ENCODE peak calls at places on chromosome 16, in four cellular contexts. L is CD4-positive, alpha-beta T cell; Y is lower lobe of right lung; K is stomach. M is an unnamed sample.

GRCh38 chr16:71584543-71585317 is 7.8 kb upstream of the TAT start:
- DNase-seq in Y (no peak), L (no peak), K (no peak), M (no peak)

GRCh38 chr16:29141586-29142324 is 156.9 kb downstream of the LAT start:
- DNase-seq in L (no peak), Y (peak), K (no peak), M (no peak)

GRCh38 chr16:58755989-58756649 is 22.0 kb upstream of the GOT2 start:
- DNase-seq in L (peak), K (peak), Y (peak), M (no peak)

GRCh38 chr16:75248536-75249380 is 2.7 kb downstream of the BCAR1 start:
- DNase-seq in Y (no peak), L (no peak), K (no peak), M (no peak)

GRCh38 chr16:4968879-4969278 is 10.7 kb downstream of the SEC14L5 start:
- DNase-seq in Y (peak), K (no peak), L (no peak), M (no peak)

GRCh38 chr16:77450790-77451487 is 16.1 kb upstream of the ADAMTS18 start:
- DNase-seq in Y (no peak), L (no peak), K (no peak), M (no peak)

GRCh38 chr16:728131-728889 is 1.4 kb downstream of the HAGHL start:
- DNase-seq in Y (peak), L (peak), K (peak), M (peak)

GRCh38 chr16:23668873-23669272 is 9.8 kb upstream of the PLK1 start:
- DNase-seq in Y (no peak), K (no peak), L (no peak), M (no peak)

GRCh38 chr16:69894675-69895074 is 56.5 kb upstream of the CLEC18A start:
- DNase-seq in K (peak), L (no peak), Y (no peak), M (no peak)

GRCh38 chr16:12361016-12361415 is 384.5 kb downstream of the SNX29 start:
- DNase-seq in L (no peak), Y (no peak), K (no peak), M (no peak)

GRCh38 chr16:27301236-27301861 is 12.4 kb upstream of the IL4R start:
- DNase-seq in L (no peak), K (no peak), Y (no peak), M (no peak)

DNA sequence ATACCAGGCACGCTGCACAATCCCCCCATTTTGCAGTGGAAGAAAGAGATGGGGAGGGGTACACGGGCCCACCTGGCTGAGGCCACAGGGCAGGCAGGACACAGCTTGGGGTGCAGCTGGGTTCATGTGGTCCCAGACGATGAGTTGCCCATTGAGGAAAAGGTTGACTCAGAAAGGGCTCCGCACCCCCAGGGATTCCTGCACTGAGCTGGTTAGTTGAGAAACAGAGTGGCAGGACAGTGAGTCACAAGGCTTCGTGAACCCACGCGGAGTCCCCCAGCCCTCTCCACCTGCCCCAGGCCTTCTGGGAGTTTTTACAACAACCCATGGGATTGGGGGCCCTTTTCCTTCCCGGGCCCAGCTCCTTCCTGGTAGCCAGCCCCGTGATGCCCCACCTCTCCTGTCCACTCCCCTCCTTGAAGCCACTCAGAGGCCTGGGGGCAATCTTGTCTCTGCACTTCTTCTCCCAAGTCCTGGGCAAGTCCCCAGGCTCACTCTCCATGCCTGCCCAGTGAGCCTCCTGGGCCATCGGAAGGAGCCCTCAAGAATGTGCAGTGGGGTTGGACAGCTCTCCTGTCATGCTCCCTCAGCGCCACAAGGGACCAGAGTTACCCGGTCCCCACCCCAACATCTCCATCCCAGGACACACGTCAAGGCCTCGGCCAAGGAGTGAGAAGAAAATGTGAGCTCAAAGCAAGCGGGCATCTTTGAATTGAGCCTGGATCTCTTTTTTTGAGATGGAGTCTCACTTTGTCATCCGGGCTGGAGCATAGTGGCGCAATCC is 251.2 kb downstream of the PARN start:
- DNase-seq in L (no peak), K (no peak), Y (no peak), M (no peak)
- TF ChIP-seq CTCF in L (no peak), K (no peak), Y (no peak), M (no peak)

DNA sequence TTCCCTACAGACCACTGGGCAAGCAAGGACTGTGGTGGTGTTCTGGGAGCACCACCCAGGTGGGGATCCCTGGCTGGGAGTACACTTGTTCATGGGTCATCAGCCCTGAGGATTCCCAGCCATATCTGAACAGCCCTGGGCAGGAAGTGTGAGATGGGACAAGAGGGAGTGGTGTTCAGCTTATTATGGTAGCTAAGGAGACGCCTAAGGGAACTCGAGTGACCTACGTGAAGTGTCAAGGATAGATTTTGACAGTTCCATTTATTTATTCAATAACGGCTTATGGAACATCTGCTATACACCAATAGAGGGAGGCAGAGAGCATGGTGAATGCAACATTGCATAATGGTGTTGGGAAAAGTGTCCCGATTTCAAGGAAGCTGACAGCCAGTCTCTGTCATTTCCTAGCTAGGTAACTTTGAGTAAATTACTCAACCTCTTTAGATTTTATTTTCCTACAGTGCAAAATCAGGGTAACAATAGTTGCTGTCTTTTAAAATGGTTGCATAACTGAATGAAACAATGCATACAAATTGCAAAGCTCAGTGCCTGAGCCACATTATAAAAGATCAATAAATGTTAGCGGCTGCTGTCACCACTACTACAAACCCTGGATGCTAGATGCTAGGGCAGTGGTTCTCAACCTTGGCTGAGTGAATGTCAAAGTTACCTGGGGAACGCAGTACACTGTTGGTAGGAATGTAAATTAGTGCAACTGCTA is 534.1 kb downstream of the GRIN2A start:
- DNase-seq in L (no peak), Y (no peak), K (no peak), M (no peak)
- TF ChIP-seq CTCF in L (no peak), Y (peak), K (no peak), M (peak)

GRCh38 chr16:65525743-65526142 is 403.9 kb upstream of the CDH11 start:
- DNase-seq in L (no peak), Y (no peak), K (no peak), M (no peak)

GRCh38 chr16:65532846-65533245 is 411.0 kb upstream of the CDH11 start:
- DNase-seq in L (no peak), Y (no peak), K (no peak), M (no peak)

GRCh38 chr16:65532218-65532617 is 410.4 kb upstream of the CDH11 start:
- DNase-seq in L (no peak), K (no peak), Y (no peak), M (no peak)

GRCh38 chr16:65534121-65534528 is 412.3 kb upstream of the CDH11 start:
- DNase-seq in L (no peak), K (no peak), Y (no peak), M (no peak)

DNA sequence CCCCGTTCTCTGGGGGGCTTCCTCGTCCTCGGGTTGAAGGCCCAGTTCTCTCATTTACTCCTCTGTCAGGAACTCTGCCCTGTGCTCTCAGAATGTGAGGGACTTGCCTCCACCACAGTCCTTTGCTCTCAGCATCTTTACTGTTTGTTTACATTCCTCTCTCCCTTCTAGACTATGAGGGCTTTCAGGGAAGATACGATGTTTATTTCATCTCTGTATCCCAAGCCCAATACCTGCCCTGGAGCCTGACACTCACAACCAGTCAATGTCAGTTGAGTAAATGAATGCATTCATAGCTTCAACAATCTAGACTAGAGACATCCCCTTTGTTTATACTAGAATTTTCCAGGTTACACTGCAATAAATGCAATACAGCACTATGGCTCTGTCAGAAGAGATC is 409.6 kb upstream of the CDH11 start:
- DNase-seq in L (no peak), K (no peak), Y (no peak), M (no peak)
- TF ChIP-seq CTCF in L (no peak), K (no peak), Y (no peak), M (no peak)

GRCh38 chr16:20300312-20301097 is 26.8 kb downstream of the GP2 start:
- DNase-seq in L (no peak), Y (no peak), K (peak), M (no peak)
- TF ChIP-seq CTCF in L (peak), Y (peak), K (no peak), M (peak)

M was measured in osteocyte.